ENCODE peak calls at places on chromosomes 13 and 19, in five cellular contexts. Y is ovary, F is tibial nerve, X is heart left ventricle, K is GM23338. I is an unnamed sample. For H3K36me3, the result is how much of the 10 kb centered on the place peaks cover.

GRCh38 chr19:28437390-28438346 is 775.3 kb downstream of the UQCRFS1 start:
- DNase-seq in F (no peak), K (no peak), Y (no peak), X (no peak), I (no peak)

GRCh38 chr13:24737042-24737441 is 26.9 kb upstream of the RNF17 start:
- DNase-seq in Y (no peak), X (no peak), K (peak), F (no peak), I (no peak)

GRCh38 chr13:97002581-97002980 is 8.3 kb upstream of the OXGR1 start:
- DNase-seq in F (no peak), K (no peak), X (no peak), Y (no peak), I (no peak)

GRCh38 chr19:19489804-19490204 is 25.5 kb downstream of the TSSK6 start:
- DNase-seq in X (no peak), K (peak), Y (no peak), F (no peak), I (no peak)

GRCh38 chr13:107968470-107968869 is 246.9 kb downstream of the LIG4 start:
- DNase-seq in X (no peak), K (no peak), F (no peak), Y (no peak), I (no peak)

GRCh38 chr19:13476071-13476470 is 30.2 kb downstream of the CACNA1A start:
- DNase-seq in Y (no peak), X (no peak), K (no peak), F (no peak), I (no peak)

GRCh38 chr19:51026554-51026831 is at the start of gene KLK11:
- DNase-seq in Y (no peak), X (no peak), K (no peak), F (no peak), I (no peak)

GRCh38 chr19:16018106-16018755 is 58.1 kb upstream of the TPM4 start:
- DNase-seq in X (no peak), Y (no peak), F (no peak), K (no peak), I (no peak)

GRCh38 chr19:2487780-2488330 is 11.9 kb downstream of the GADD45B start:
- DNase-seq in X (peak), K (no peak), F (no peak), Y (no peak), I (no peak)

GRCh38 chr19:28294395-28294794 is 918.6 kb downstream of the UQCRFS1 start:
- DNase-seq in X (peak), K (no peak), F (no peak), Y (no peak), I (no peak)

GRCh38 chr13:70874646-70875045 is 766.4 kb upstream of the KLHL1 start:
- DNase-seq in F (no peak), X (no peak), Y (no peak), K (no peak), I (no peak)

GRCh38 chr13:97726664-97727235 is 226.7 kb upstream of the IPO5 start:
- DNase-seq in Y (no peak), F (no peak), X (no peak), K (no peak), I (no peak)

GRCh38 chr13:22427041-22427440 is 753.7 kb upstream of the SGCG start:
- DNase-seq in F (no peak), Y (no peak), X (no peak), K (no peak), I (no peak)

GRCh38 chr19:31675187-31675913 is 326.1 kb upstream of the TSHZ3 start:
- DNase-seq in X (no peak), Y (no peak), F (no peak), K (no peak), I (no peak)

GRCh38 chr19:45395524-45396388 is 9.1 kb downstream of the PPP1R13L start:
- DNase-seq in F (no peak), K (peak), Y (no peak), X (no peak), I (no peak)

DNA sequence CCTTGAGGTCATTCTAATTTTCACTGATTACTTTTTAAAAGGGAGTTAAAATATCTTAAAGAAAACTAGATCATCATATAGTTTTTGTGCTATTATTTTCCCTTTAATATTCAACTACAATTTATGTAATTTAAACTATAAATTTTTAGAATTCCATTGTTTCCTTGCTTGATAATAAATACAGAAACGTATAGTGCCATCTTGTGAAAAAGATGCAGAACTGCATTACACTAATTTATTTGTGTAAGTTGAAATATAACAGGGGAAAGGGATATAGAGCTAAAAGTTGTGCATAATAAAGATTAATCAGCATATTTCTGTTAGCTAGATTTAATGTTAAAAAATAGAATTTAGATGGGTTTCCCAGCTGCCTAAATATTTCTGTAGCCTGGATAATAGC is 61.5 kb upstream of the TDRD3 start:
- DNase-seq in K (peak), X (no peak), Y (no peak), F (no peak), I (no peak)
- TF ChIP-seq CTCF in K (no peak), X (peak), Y (no peak), F (peak), I (peak)

GRCh38 chr13:110628477-110628793 is 13.1 kb downstream of the NAXD start:
- DNase-seq in Y (no peak), F (no peak), K (no peak), X (peak), I (no peak)
- H3K36me3 ChIP-seq in Y (under half), F (under half), K (under half), X (half or more), I (under half)

DNA sequence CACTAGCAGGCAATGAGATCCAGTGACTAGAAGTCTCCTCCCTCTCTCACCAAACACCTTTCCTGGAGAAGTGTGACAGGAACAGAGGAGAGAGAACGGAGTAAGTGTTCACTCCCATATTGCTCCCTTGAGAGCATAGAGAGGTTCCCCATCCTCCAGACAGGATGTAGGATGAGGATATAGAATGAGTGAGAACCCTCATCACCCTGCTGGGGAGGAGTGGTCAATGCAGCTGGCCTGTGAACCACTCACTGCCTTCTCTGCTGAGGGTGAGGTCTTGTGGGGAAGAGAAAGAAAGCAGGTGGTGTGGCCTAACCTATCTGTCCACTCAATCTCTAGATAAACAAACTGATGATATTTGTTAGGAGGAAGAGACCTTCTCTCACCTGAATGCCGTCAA is 386.6 kb downstream of the PCDH20 start:
- DNase-seq in F (no peak), X (no peak), K (peak), Y (no peak), I (no peak)
- TF ChIP-seq CTCF in F (no peak), X (no peak), K (peak), Y (no peak), I (no peak)

GRCh38 chr19:12095111-12095790 is 30.7 kb downstream of the ZNF844 start:
- DNase-seq in F (no peak), Y (no peak), X (no peak), K (no peak), I (no peak)

GRCh38 chr19:12092065-12092867 is 27.7 kb downstream of the ZNF844 start:
- DNase-seq in F (peak), Y (peak), K (peak), X (peak), I (peak)

GRCh38 chr19:12093777-12094176 is 29.2 kb downstream of the ZNF844 start:
- DNase-seq in K (no peak), Y (no peak), F (no peak), X (no peak), I (no peak)

GRCh38 chr19:12098040-12098439 is 33.5 kb downstream of the ZNF844 start:
- DNase-seq in X (no peak), F (no peak), K (no peak), Y (no peak), I (no peak)
- H3K36me3 ChIP-seq in X (under half), F (under half), K (under half), Y (under half), I (under half)